ENCODE peak calls at places on chromosomes 6 and 20, in nine cellular contexts. B is breast epithelium, A is gastrocnemius medialis, W is heart left ventricle, F is sigmoid colon, M is ovary, D is A549, Z is IMR-90, R is adrenal gland. N is an unnamed sample.

GRCh38 chr20:60572991-60573390 is 614.8 kb downstream of the CDH26 start:
- DNase-seq in B (no peak), A (no peak), W (no peak), F (no peak), M (no peak), D (no peak), Z (no peak), R (no peak), N (no peak)

GRCh38 chr6:33248643-33248931 is 23.1 kb downstream of the VPS52 start:
- DNase-seq in B (no peak), A (no peak), W (no peak), F (no peak), M (peak), D (no peak), Z (no peak), R (peak), N (no peak)

GRCh38 chr6:14117158-14118090 is at the start of gene CD83:
- DNase-seq in B (peak), A (no peak), W (peak), F (peak), M (peak), D (peak), Z (peak), R (peak), N (peak)

GRCh38 chr6:365835-366234 is 25.7 kb upstream of the IRF4 start:
- DNase-seq in B (no peak), A (no peak), W (no peak), F (no peak), M (no peak), D (no peak), Z (no peak), R (no peak), N (no peak)

GRCh38 chr6:127695108-127695507 is 118.1 kb downstream of the C6orf58 start:
- DNase-seq in B (no peak), A (no peak), W (no peak), F (no peak), M (no peak), D (no peak), Z (no peak), R (no peak), N (no peak)

GRCh38 chr6:149285626-149286025 is 31.9 kb upstream of the TAB2 start:
- DNase-seq in B (no peak), A (no peak), W (no peak), F (no peak), M (no peak), D (no peak), Z (no peak), R (no peak), N (no peak)

GRCh38 chr6:56541736-56542366 is 100.8 kb downstream of the DST start:
- DNase-seq in B (no peak), A (no peak), W (no peak), F (no peak), M (no peak), D (no peak), Z (no peak), R (no peak), N (peak)

GRCh38 chr6:33818293-33818692 is 14.5 kb upstream of the MLN start:
- DNase-seq in B (no peak), A (no peak), W (no peak), F (no peak), M (no peak), D (no peak), Z (no peak), R (no peak), N (no peak)

GRCh38 chr20:37383229-37383989 is 37.5 kb downstream of the SRC start:
- DNase-seq in B (no peak), A (no peak), W (no peak), F (peak), M (no peak), D (peak), Z (peak), R (peak), N (peak)

GRCh38 chr6:30743099-30744053 is 889 bp upstream of the FLOT1 start:
- DNase-seq in B (peak), A (no peak), W (peak), F (peak), M (peak), D (no peak), Z (peak), R (no peak), N (peak)
- TF ChIP-seq POLR2A in B (no peak), A (no peak), W (no peak), F (no peak), M (no peak), D (no peak), Z (no peak), R (peak), N (peak)

GRCh38 chr20:64081620-64081964 is 1.7 kb downstream of the OPRL1 start:
- DNase-seq in B (no peak), A (no peak), W (no peak), F (no peak), M (no peak), D (no peak), Z (no peak), R (no peak), N (no peak)

GRCh38 chr20:64080813-64081619 is 1.1 kb downstream of the OPRL1 start:
- DNase-seq in B (no peak), A (no peak), W (no peak), F (no peak), M (no peak), D (no peak), Z (no peak), R (no peak), N (no peak)

GRCh38 chr20:64078934-64079272 is 415 bp downstream of the RGS19 start:
- DNase-seq in B (no peak), A (no peak), W (no peak), F (no peak), M (no peak), D (no peak), Z (no peak), R (no peak), N (no peak)

GRCh38 chr20:64079273-64080012 is at the start of gene RGS19:
- DNase-seq in B (peak), A (peak), W (peak), F (peak), M (peak), D (peak), Z (peak), R (peak), N (peak)

DNA sequence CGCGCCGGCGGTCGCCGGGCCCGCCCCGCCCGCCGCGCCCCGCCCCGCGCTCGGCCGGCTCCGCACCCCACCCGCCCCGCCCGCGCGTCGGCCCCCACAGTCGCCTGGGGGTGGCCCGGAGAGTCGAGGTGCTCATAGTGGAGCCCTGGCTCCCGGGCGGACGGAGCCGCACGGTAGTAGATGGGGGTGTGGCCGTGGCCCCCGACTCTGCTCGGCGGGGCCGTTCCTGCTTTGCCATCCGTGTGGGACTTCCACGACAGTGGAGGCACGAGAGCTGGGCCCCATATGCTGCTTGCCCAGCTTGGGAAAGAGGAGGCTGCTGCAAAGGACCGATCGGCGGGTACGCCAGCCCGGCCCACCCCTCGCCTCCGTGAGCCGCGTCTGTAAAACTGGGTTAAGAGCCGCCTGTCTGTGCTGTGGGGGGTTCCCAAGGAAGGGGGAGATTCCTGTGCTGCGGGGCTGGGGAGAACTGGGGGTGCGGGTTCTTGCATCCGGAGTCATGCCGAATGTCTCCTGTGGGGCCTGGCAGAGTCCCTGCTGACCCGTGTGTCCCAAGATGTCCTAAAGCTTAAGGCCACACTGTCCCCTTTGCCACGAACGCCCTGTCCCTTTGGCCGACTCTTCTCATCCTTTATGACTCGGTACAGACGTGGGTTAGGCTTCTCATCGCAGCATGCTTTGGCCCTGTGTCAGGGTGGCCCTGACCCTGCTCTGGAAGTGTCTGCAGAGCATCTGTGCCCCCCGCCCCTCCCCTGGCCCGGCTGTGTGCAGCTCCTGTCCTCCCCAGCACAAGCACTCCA is at the start of gene OPRL1:
- DNase-seq in B (no peak), A (no peak), W (no peak), F (no peak), M (no peak), D (no peak), Z (no peak), R (no peak), N (no peak)
- TF ChIP-seq POLR2A in B (no peak), A (no peak), W (no peak), F (no peak), M (no peak), D (no peak), Z (no peak), R (no peak), N (no peak)

GRCh38 chr6:32175711-32176475 is at the start of gene AGPAT1:
- DNase-seq in B (peak), A (peak), W (peak), F (peak), M (peak), D (peak), Z (peak), R (peak), N (peak)
- TF ChIP-seq POLR2A in B (peak), A (peak), W (peak), F (peak), M (peak), D (peak), Z (no peak), R (no peak), N (peak)

GRCh38 chr6:85669735-85670194 is 27.1 kb upstream of the SYNCRIP start:
- DNase-seq in B (no peak), A (no peak), W (no peak), F (no peak), M (no peak), D (no peak), Z (peak), R (no peak), N (no peak)
- TF ChIP-seq POLR2A in B (no peak), A (no peak), W (no peak), F (no peak), M (no peak), D (no peak), Z (no peak), R (no peak), N (no peak)

GRCh38 chr6:30682181-30683117 is 4.0 kb downstream of the PPP1R18 start:
- DNase-seq in B (peak), A (peak), W (peak), F (peak), M (peak), D (peak), Z (peak), R (peak), N (peak)
- TF ChIP-seq POLR2A in B (no peak), A (peak), W (peak), F (peak), M (no peak), D (peak), Z (peak), R (no peak), N (peak)

GRCh38 chr20:17939622-17940446 is 28.8 kb downstream of the SNX5 start:
- DNase-seq in B (no peak), A (no peak), W (no peak), F (no peak), M (no peak), D (no peak), Z (no peak), R (no peak), N (no peak)
- TF ChIP-seq POLR2A in B (no peak), A (no peak), W (no peak), F (no peak), M (no peak), D (no peak), Z (no peak), R (no peak), N (no peak)

N was measured in erythroblast.